ENCODE peak calls at places on chromosomes 2 and 18, in nine cellular contexts. U is bronchial epithelial cell, A is OCI-LY7, R is A549, Q is dorsolateral prefrontal cortex, X is endodermal cell, Y is astrocyte of the spinal cord, Z is cardiac muscle cell, C is heart right ventricle. L is an unnamed sample.

GRCh38 chr18:34697233-34697632 is 12.9 kb upstream of the DTNA start:
- DNase-seq in C (no peak), A (no peak), X (no peak), Z (no peak), Y (peak), U (peak), R (no peak), Q (no peak), L (no peak)

GRCh38 chr2:62467475-62468321 is 38.3 kb downstream of the TMEM17 start:
- DNase-seq in Z (no peak), C (no peak), X (no peak), U (peak), A (no peak), Q (no peak), Y (peak), R (peak), L (peak)

GRCh38 chr2:63059434-63060078 is 8.9 kb downstream of the OTX1 start:
- DNase-seq in U (no peak), A (no peak), C (no peak), Y (no peak), Z (no peak), R (no peak), X (peak), Q (no peak), L (no peak)

GRCh38 chr2:85259101-85259590 is 68.6 kb downstream of the TGOLN2 start:
- DNase-seq in X (peak), R (no peak), Y (peak), C (no peak), U (no peak), Z (no peak), Q (no peak), A (no peak), L (no peak)

GRCh38 chr2:8086342-8086741 is 595.5 kb upstream of the ID2 start:
- DNase-seq in U (peak), X (no peak), R (no peak), Z (no peak), Q (no peak), A (no peak), Y (peak), C (no peak), L (no peak)

GRCh38 chr2:219713110-219713509 is 85.7 kb downstream of the SLC4A3 start:
- DNase-seq in Y (peak), R (peak), Z (no peak), C (no peak), X (no peak), A (peak), U (peak), Q (no peak), L (peak)

GRCh38 chr2:70069049-70069448 is 18.2 kb upstream of the PCBP1 start:
- DNase-seq in X (no peak), Z (no peak), C (no peak), U (peak), Y (no peak), R (no peak), Q (no peak), A (no peak), L (peak)

GRCh38 chr18:65768379-65768778 is 17.6 kb downstream of the CDH7 start:
- DNase-seq in Z (no peak), Q (no peak), X (no peak), A (no peak), R (no peak), C (no peak), Y (no peak), U (peak), L (no peak)

GRCh38 chr2:98039085-98039756 is 43.5 kb upstream of the TMEM131 start:
- DNase-seq in Z (no peak), A (peak), U (no peak), Q (no peak), X (no peak), Y (no peak), C (no peak), R (no peak), L (no peak)

GRCh38 chr2:188892632-188893031 is 81.5 kb upstream of the COL3A1 start:
- DNase-seq in A (no peak), R (no peak), Q (no peak), U (no peak), Z (no peak), Y (no peak), X (no peak), C (no peak), L (no peak)

GRCh38 chr2:161243873-161244272 is 64.4 kb upstream of the PSMD14 start:
- DNase-seq in A (peak), Z (no peak), X (peak), C (no peak), U (peak), R (no peak), Q (no peak), Y (no peak), L (peak)

GRCh38 chr18:13035249-13035914 is 44.2 kb downstream of the CEP192 start:
- DNase-seq in Q (no peak), C (no peak), Z (no peak), R (no peak), U (no peak), Y (no peak), X (no peak), A (no peak), L (no peak)

GRCh38 chr2:37781028-37781427 is 109.6 kb upstream of the CDC42EP3 start:
- DNase-seq in A (no peak), U (peak), R (peak), Y (peak), X (no peak), Z (no peak), Q (no peak), C (no peak), L (no peak)

GRCh38 chr2:240458900-240459391 is 23.5 kb downstream of the GPC1 start:
- DNase-seq in Y (no peak), A (no peak), Z (no peak), U (no peak), C (peak), R (no peak), X (peak), Q (no peak), L (no peak)

GRCh38 chr2:18500333-18500732 is 60.1 kb downstream of the RDH14 start:
- DNase-seq in C (no peak), A (no peak), R (no peak), X (no peak), U (peak), Q (no peak), Z (no peak), Y (peak), L (no peak)

GRCh38 chr2:66574701-66575624 is 140.0 kb downstream of the MEIS1 start:
- DNase-seq in Y (peak), X (peak), U (peak), Q (peak), Z (peak), R (peak), C (peak), A (peak), L (no peak)

GRCh38 chr2:207122914-207123744 is 42.6 kb downstream of the KLF7 start:
- DNase-seq in U (no peak), Q (no peak), Z (no peak), R (no peak), A (no peak), Y (no peak), C (no peak), X (peak), L (no peak)

GRCh38 chr18:23037646-23038045 is 97.6 kb upstream of the CABLES1 start:
- DNase-seq in U (no peak), Y (no peak), R (no peak), Z (no peak), A (no peak), X (peak), C (no peak), Q (no peak), L (no peak)

GRCh38 chr18:62904396-62905285 is 189.3 kb downstream of the PHLPP1 start:
- DNase-seq in U (no peak), Z (no peak), Y (no peak), C (no peak), A (no peak), Q (no peak), R (no peak), X (no peak), L (no peak)

GRCh38 chr2:2773692-2774091 is 442.6 kb upstream of the MYT1L start:
- DNase-seq in A (no peak), U (no peak), X (no peak), Y (no peak), Z (no peak), C (no peak), R (no peak), Q (no peak), L (no peak)

GRCh38 chr2:98615481-98615880 is 7.1 kb downstream of the UNC50 start:
- DNase-seq in A (no peak), C (no peak), Z (no peak), R (no peak), Y (no peak), Q (no peak), U (no peak), X (peak), L (no peak)

GRCh38 chr2:162291748-162292147 is 26.7 kb downstream of the IFIH1 start:
- DNase-seq in X (no peak), C (no peak), U (no peak), R (no peak), Z (no peak), A (no peak), Y (no peak), Q (no peak), L (no peak)
- TF ChIP-seq CTCF in X (no peak), C (no peak), U (no peak), R (no peak), Z (no peak), A (no peak), Y (no peak), Q (no peak), L (no peak)

GRCh38 chr2:112483821-112484220 is 1.9 kb downstream of the TTL start:
- DNase-seq in A (no peak), X (no peak), R (no peak), C (no peak), Y (no peak), Z (no peak), U (peak), Q (no peak), L (no peak)
- H3K4me3 ChIP-seq in A (peak), X (peak), R (peak), C (peak), Y (peak), Z (no peak), U (no peak), Q (peak), L (no peak)

GRCh38 chr2:222860740-222861410 is at the start of gene ACSL3:
- DNase-seq in Q (peak), X (peak), C (peak), U (peak), Z (peak), R (peak), Y (peak), A (peak), L (peak)
- TF ChIP-seq CTCF in Q (peak), X (peak), C (no peak), U (no peak), Z (no peak), R (no peak), Y (no peak), A (peak), L (no peak)

GRCh38 chr2:127810637-127811396 is at the start of gene WDR33:
- DNase-seq in Z (peak), R (peak), Q (peak), X (peak), C (peak), U (peak), A (peak), Y (peak), L (peak)

GRCh38 chr2:127810156-127810636 is 775 bp downstream of the WDR33 start:
- DNase-seq in R (peak), Y (no peak), Z (peak), Q (no peak), C (no peak), A (no peak), U (peak), X (peak), L (no peak)

GRCh38 chr2:127814677-127815076 is 3.7 kb upstream of the WDR33 start:
- DNase-seq in R (no peak), Q (no peak), Z (no peak), X (no peak), U (no peak), A (no peak), Y (no peak), C (no peak), L (no peak)

GRCh38 chr2:127811397-127811860 is 458 bp upstream of the WDR33 start:
- DNase-seq in A (no peak), Q (peak), X (no peak), U (no peak), Y (no peak), C (peak), Z (no peak), R (peak), L (no peak)

GRCh38 chr2:127811922-127812321 is 951 bp upstream of the WDR33 start:
- DNase-seq in Q (no peak), X (no peak), Z (no peak), Y (no peak), A (no peak), R (no peak), C (no peak), U (no peak), L (no peak)
- H3K4me3 ChIP-seq in Q (peak), X (peak), Z (no peak), Y (no peak), A (peak), R (peak), C (peak), U (peak), L (peak)

GRCh38 chr2:226799211-226799975 is at the start of gene IRS1:
- DNase-seq in Z (peak), C (peak), Y (peak), U (peak), X (peak), Q (peak), A (peak), R (no peak), L (peak)
- TF ChIP-seq CTCF in Z (no peak), C (no peak), Y (peak), U (peak), X (peak), Q (no peak), A (no peak), R (peak), L (peak)

GRCh38 chr18:45900623-45901022 is 66.5 kb downstream of the EPG5 start:
- DNase-seq in A (no peak), Q (no peak), R (no peak), Y (no peak), Z (no peak), C (no peak), X (no peak), U (no peak), L (no peak)

GRCh38 chr18:45896452-45896851 is 70.7 kb downstream of the EPG5 start:
- DNase-seq in Q (no peak), R (no peak), A (no peak), Z (no peak), U (no peak), Y (no peak), C (no peak), X (no peak), L (no peak)

GRCh38 chr18:45896991-45897390 is 70.1 kb downstream of the EPG5 start:
- DNase-seq in A (no peak), Y (no peak), Q (no peak), C (no peak), Z (no peak), X (no peak), R (no peak), U (no peak), L (no peak)

GRCh38 chr18:45901654-45902210 is 65.4 kb downstream of the EPG5 start:
- DNase-seq in Q (no peak), Z (no peak), C (no peak), X (no peak), Y (peak), R (no peak), U (no peak), A (no peak), L (no peak)
- H3K4me3 ChIP-seq in Q (no peak), Z (no peak), C (no peak), X (no peak), Y (no peak), R (no peak), U (no peak), A (no peak), L (no peak)

GRCh38 chr2:121697108-121697631 is 39.5 kb downstream of the NIFK start:
- DNase-seq in U (peak), X (no peak), Y (no peak), R (no peak), C (no peak), Q (no peak), A (no peak), Z (peak), L (no peak)

GRCh38 chr2:121696410-121696930 is 40.2 kb downstream of the NIFK start:
- DNase-seq in U (no peak), X (peak), Z (no peak), Q (no peak), R (no peak), A (no peak), C (no peak), Y (no peak), L (no peak)

GRCh38 chr2:121695179-121695451 is 41.6 kb downstream of the NIFK start:
- DNase-seq in R (no peak), Y (peak), U (no peak), X (no peak), Q (no peak), C (no peak), A (no peak), Z (no peak), L (no peak)

GRCh38 chr2:121698318-121698930 is 38.3 kb downstream of the NIFK start:
- DNase-seq in A (no peak), C (no peak), Y (no peak), R (no peak), U (no peak), X (no peak), Z (no peak), Q (no peak), L (no peak)

DNA sequence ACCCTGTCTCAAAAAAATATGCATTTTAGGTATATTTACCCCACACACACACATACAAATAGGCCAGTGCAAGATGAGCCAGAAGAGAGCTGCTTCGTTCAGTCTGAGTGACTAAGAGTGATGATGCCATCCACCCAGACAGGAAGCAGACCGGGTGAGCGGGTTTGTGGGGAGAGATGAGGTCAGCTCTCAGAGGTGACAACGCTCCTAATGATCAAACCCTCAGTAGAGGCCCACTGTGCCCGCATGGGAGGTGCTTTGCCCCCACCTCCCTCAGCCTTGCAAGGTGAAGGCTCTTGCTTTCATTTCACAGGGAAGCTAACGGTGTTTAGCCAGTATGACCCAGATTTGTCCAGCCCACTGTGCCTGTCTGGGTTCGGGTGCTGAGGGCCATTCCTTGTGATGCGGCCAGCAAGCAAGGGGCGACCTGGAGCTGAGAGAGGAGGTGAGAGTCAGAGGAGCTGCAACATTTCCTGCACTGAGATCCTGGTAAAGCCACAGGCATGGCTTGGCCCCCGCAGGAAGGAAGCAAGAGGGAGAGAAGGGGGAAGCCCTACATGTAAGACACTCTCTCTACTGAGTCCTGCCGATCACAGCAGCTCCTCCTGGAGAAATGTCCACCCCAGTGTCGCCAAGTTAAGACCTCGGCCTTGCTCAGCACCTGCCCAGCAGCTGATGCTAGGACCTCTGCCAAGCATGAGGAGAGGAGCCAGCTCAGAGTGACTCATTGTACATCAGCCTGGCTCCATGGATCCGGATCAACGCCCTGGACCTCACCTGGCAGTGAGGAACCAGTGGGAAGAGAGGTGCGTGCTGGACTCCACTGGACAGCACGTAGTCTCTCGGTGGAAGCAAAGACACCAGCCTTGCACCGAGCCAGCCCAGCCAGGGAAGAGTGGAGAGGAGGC is 37.0 kb downstream of the NIFK start:
- DNase-seq in Z (no peak), C (no peak), R (peak), Y (peak), U (peak), Q (no peak), X (peak), A (peak), L (peak)
- TF ChIP-seq CTCF in Z (no peak), C (no peak), R (no peak), Y (no peak), U (no peak), Q (no peak), X (no peak), A (no peak), L (no peak)

GRCh38 chr2:74836675-74837401 is 2.9 kb downstream of the HK2 start:
- DNase-seq in U (no peak), Z (no peak), A (no peak), R (no peak), X (peak), C (no peak), Y (no peak), Q (no peak), L (no peak)
- H3K4me3 ChIP-seq in U (no peak), Z (peak), A (peak), R (no peak), X (peak), C (peak), Y (no peak), Q (peak), L (peak)

GRCh38 chr2:234607691-234608090 is 110.8 kb upstream of the ARL4C start:
- DNase-seq in R (no peak), C (no peak), Q (no peak), U (no peak), X (no peak), A (no peak), Y (no peak), Z (no peak), L (no peak)

GRCh38 chr2:234615643-234616356 is 118.9 kb upstream of the ARL4C start:
- DNase-seq in C (no peak), X (no peak), Z (no peak), R (no peak), Y (no peak), Q (no peak), A (no peak), U (no peak), L (no peak)

GRCh38 chr2:234606906-234607305 is 110.0 kb upstream of the ARL4C start:
- DNase-seq in U (no peak), R (no peak), A (no peak), C (no peak), X (no peak), Q (no peak), Y (no peak), Z (no peak), L (no peak)

GRCh38 chr2:234608946-234609345 is 112.1 kb upstream of the ARL4C start:
- DNase-seq in X (no peak), Q (no peak), C (no peak), Y (no peak), A (no peak), U (no peak), R (no peak), Z (no peak), L (no peak)

DNA sequence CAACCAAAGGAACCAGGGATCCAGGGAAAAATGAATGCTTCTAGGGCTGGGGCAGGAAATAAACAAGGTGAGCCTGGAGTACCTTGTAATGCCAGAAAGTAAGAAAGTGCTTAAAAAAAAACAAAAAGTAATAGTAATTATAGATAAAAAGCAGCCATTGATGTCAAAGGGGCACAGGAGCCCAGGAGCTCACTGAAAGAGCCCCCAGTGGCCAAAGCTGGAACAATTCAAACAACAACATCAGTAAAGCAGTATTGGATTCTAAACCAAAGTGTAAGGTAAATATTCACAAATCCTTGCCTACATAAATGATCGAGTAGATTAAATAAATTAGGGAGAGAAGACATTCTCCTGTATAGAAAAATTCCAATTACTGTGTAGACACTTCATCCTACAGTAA is 114.3 kb upstream of the ARL4C start:
- DNase-seq in X (peak), Y (no peak), Z (no peak), R (peak), A (peak), U (no peak), Q (no peak), C (no peak), L (no peak)
- TF ChIP-seq CTCF in X (peak), Y (peak), Z (peak), R (no peak), A (peak), U (peak), Q (no peak), C (peak), L (peak)